ENCODE peak calls at places on chromosomes 6 and 20, in four cellular contexts. A is GM10248, K is HT1080, W is mesendoderm. F is an unnamed sample.

GRCh38 chr6:163782436-163783003 is 368.0 kb downstream of the QKI start:
- DNase-seq in A (peak), K (peak), W (peak), F (no peak)

GRCh38 chr6:62175195-62175594 is 110.8 kb downstream of the KHDRBS2 start:
- DNase-seq in A (no peak), K (no peak), W (no peak), F (no peak)

GRCh38 chr6:13708679-13709261 is 2.9 kb downstream of the RANBP9 start:
- DNase-seq in A (no peak), K (no peak), W (no peak), F (no peak)

GRCh38 chr20:51828762-51829161 is 26.4 kb upstream of the SALL4 start:
- DNase-seq in A (peak), K (peak), W (no peak), F (no peak)

GRCh38 chr6:22575190-22575589 is 5.8 kb downstream of the HDGFL1 start:
- DNase-seq in A (no peak), K (peak), W (no peak), F (no peak)

GRCh38 chr6:139977887-139978332 is 603.5 kb upstream of the CITED2 start:
- DNase-seq in A (no peak), K (peak), W (peak), F (no peak)

GRCh38 chr6:21386744-21387143 is 206.8 kb upstream of the SOX4 start:
- DNase-seq in A (no peak), K (no peak), W (peak), F (no peak)

GRCh38 chr20:4053516-4053919 is 38.2 kb upstream of the RNF24 start:
- DNase-seq in A (no peak), K (peak), W (no peak), F (no peak)

GRCh38 chr6:10687582-10687981 is 6.8 kb downstream of the C6orf52 start:
- DNase-seq in A (no peak), K (no peak), W (no peak), F (no peak)

GRCh38 chr6:135880066-135880972 is 28.8 kb downstream of the PDE7B start:
- DNase-seq in A (peak), K (peak), W (no peak), F (peak)

GRCh38 chr20:16222859-16223411 is 350.3 kb downstream of the KIF16B start:
- DNase-seq in A (no peak), K (peak), W (no peak), F (no peak)

GRCh38 chr6:42083530-42083929 is 33.2 kb downstream of the TAF8 start:
- DNase-seq in A (no peak), K (no peak), W (no peak), F (no peak)

GRCh38 chr6:99780556-99780885 is 173.9 kb downstream of the PRDM13 start:
- DNase-seq in A (no peak), K (no peak), W (no peak), F (no peak)

GRCh38 chr20:38759135-38759534 is 10.9 kb downstream of the ACTR5 start:
- DNase-seq in A (no peak), K (no peak), W (no peak), F (no peak)

GRCh38 chr6:124964764-124965105 is 2.5 kb downstream of the RNF217 start:
- DNase-seq in A (no peak), K (peak), W (peak), F (no peak)

GRCh38 chr6:34248198-34248726 is 544 bp downstream of the SMIM29 start:
- DNase-seq in A (peak), K (no peak), W (peak), F (peak)

GRCh38 chr20:51067792-51068191 is 44.9 kb upstream of the KCNG1 start:
- DNase-seq in A (no peak), K (peak), W (no peak), F (no peak)

GRCh38 chr6:74091133-74091793 is 395.3 kb downstream of the CD109 start:
- DNase-seq in A (peak), K (peak), W (peak), F (no peak)

GRCh38 chr6:52724041-52724405 is 39.3 kb downstream of the GSTA2 start:
- DNase-seq in A (no peak), K (peak), W (no peak), F (no peak)

GRCh38 chr6:108895591-108895990 is 47.4 kb downstream of the ARMC2 start:
- DNase-seq in A (no peak), K (no peak), W (no peak), F (no peak)

GRCh38 chr6:130107710-130108109 is 89.3 kb downstream of the L3MBTL3 start:
- DNase-seq in A (no peak), K (no peak), W (no peak), F (no peak)

GRCh38 chr6:2748183-2748582 is 2.5 kb downstream of the MYLK4 start:
- DNase-seq in A (no peak), K (no peak), W (no peak), F (no peak)

GRCh38 chr20:50668326-50668725 is 23.0 kb downstream of the RIPOR3 start:
- DNase-seq in A (no peak), K (no peak), W (no peak), F (no peak)

GRCh38 chr20:1204547-1204946 is 1.3 kb downstream of the C20orf202 start:
- DNase-seq in A (no peak), K (no peak), W (no peak), F (no peak)

GRCh38 chr6:71205336-71205956 is 83.2 kb upstream of the OGFRL1 start:
- DNase-seq in A (no peak), K (peak), W (no peak), F (no peak)

F was measured in effector CD4-positive, alpha-beta T cell.